ENCODE peak calls at places on chromosomes 1 and 21, in five cellular contexts. U is IMR-90, S is keratinocyte, P is cardiac muscle cell, E is body of pancreas. X is an unnamed sample. For H3K4me1, the result is how much of the 10 kb centered on the place peaks cover.

GRCh38 chr1:32647308-32648134 is 2.8 kb downstream of the ZBTB8OS start:
- DNase-seq in E (no peak), U (no peak), P (no peak), S (no peak), X (no peak)

GRCh38 chr1:53398585-53399365 is 60.4 kb upstream of the DMRTB1 start:
- DNase-seq in S (no peak), P (no peak), U (no peak), E (no peak), X (no peak)

GRCh38 chr1:33005812-33006465 is 30.7 kb downstream of the AK2 start:
- DNase-seq in P (peak), S (no peak), U (no peak), E (peak), X (no peak)

GRCh38 chr1:192973988-192974387 is 85.2 kb downstream of the UCHL5 start:
- DNase-seq in U (no peak), E (no peak), P (no peak), S (no peak), X (no peak)

GRCh38 chr1:95095833-95096217 is 21.3 kb upstream of the TLCD4 start:
- DNase-seq in U (peak), E (no peak), P (no peak), S (no peak), X (no peak)

GRCh38 chr1:239733995-239734394 is 347.6 kb downstream of the CHRM3 start:
- DNase-seq in U (no peak), E (no peak), S (no peak), P (no peak), X (no peak)

GRCh38 chr1:93614550-93615200 is 67.0 kb downstream of the BCAR3 start:
- DNase-seq in S (no peak), P (no peak), E (peak), U (no peak), X (peak)

GRCh38 chr1:156896490-156897033 is 3.0 kb downstream of the PEAR1 start:
- DNase-seq in U (peak), E (no peak), S (peak), P (peak), X (no peak)

GRCh38 chr1:223731076-223731770 is 18.9 kb downstream of the CAPN2 start:
- DNase-seq in S (no peak), E (peak), U (peak), P (peak), X (peak)

GRCh38 chr21:35394634-35395369 is 345.7 kb upstream of the RUNX1 start:
- DNase-seq in S (no peak), U (no peak), P (no peak), E (no peak), X (no peak)

GRCh38 chr21:29177800-29178199 is 47.4 kb downstream of the MAP3K7CL start:
- DNase-seq in E (no peak), P (no peak), U (no peak), S (no peak), X (no peak)

GRCh38 chr1:12185556-12186276 is 18.9 kb downstream of the TNFRSF1B start:
- DNase-seq in U (no peak), E (no peak), P (peak), S (no peak), X (no peak)

GRCh38 chr21:40421121-40421520 is 425.8 kb downstream of the DSCAM start:
- DNase-seq in S (no peak), U (no peak), P (no peak), E (no peak), X (no peak)

GRCh38 chr1:178686407-178686806 is 38.6 kb upstream of the RALGPS2 start:
- DNase-seq in P (no peak), S (no peak), E (no peak), U (no peak), X (no peak)

GRCh38 chr1:88890790-88891317 is 513 bp downstream of the GTF2B start:
- DNase-seq in U (peak), P (peak), E (peak), S (no peak), X (peak)

GRCh38 chr1:6393400-6394187 is at the start of gene ACOT7:
- DNase-seq in U (peak), S (no peak), P (peak), E (peak), X (peak)
- TF ChIP-seq CTCF in U (peak), S (peak), P (peak), E (peak), X (no peak)

GRCh38 chr1:63877021-63877767 is 103.4 kb downstream of the ROR1 start:
- DNase-seq in U (no peak), E (no peak), P (no peak), S (no peak), X (no peak)
- H3K4me1 ChIP-seq in U (under half), E (under half), P (under half), S (under half), X (under half)

GRCh38 chr1:108051625-108052382 is 86.8 kb upstream of the VAV3 start:
- DNase-seq in E (no peak), S (no peak), U (no peak), P (no peak), X (no peak)
- H3K27ac ChIP-seq in E (no peak), S (no peak), U (no peak), P (peak), X (no peak)

DNA sequence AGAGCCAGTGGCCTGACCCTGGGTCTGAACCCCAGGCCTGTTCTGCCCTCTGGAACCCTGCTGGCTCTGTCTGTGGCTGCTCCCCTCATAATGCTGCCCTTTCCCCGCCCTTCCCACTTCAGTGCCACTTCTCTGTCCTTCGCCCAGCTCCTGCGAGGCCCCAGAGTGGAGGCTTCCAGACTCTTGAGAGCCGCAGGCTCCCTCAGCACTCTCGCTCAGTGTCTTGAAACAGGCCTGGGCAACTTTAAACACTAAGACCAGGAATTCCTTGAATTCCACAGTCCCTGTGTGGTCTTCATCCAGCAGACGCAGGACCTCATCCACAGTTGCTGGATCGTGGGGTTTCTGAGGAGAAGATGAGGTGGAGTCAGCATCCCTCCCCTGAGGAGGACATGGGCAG is 3.5 kb downstream of the CRNN start:
- DNase-seq in P (peak), S (no peak), U (peak), E (peak), X (no peak)
- TF ChIP-seq CTCF in P (no peak), S (no peak), U (no peak), E (no peak), X (no peak)

DNA sequence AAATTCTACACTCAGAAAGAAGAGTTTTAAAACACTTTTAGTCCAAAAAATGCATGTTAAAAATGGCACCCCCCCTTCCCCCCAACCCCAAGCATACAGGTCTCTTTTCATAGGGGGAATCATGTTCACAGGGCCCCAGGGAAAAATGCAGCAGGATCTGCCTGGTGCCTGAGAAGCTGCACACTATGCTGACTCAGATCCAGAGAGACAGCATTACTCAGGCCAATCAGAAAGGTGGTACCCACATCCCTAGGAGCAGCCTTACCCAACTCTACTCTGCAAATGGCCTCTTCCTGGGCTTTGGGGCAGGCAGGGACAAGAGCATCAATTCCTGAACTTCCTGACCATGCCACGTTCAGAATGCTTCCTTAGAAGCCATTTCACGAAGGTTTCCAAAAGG is 119.0 kb downstream of the HIVEP3 start:
- DNase-seq in S (no peak), E (no peak), P (peak), U (peak), X (no peak)
- H3K4me1 ChIP-seq in S (under half), E (under half), P (under half), U (under half), X (under half)

GRCh38 chr1:2946999-2947650 is 74.1 kb upstream of the ACTRT2 start:
- DNase-seq in U (no peak), P (no peak), E (no peak), S (no peak), X (no peak)

GRCh38 chr1:2949966-2950925 is 71.0 kb upstream of the ACTRT2 start:
- DNase-seq in S (no peak), P (no peak), U (no peak), E (no peak), X (no peak)

GRCh38 chr1:2948001-2948750 is 73.1 kb upstream of the ACTRT2 start:
- DNase-seq in P (no peak), E (no peak), U (no peak), S (no peak), X (no peak)

GRCh38 chr1:2950926-2951305 is 70.4 kb upstream of the ACTRT2 start:
- DNase-seq in S (no peak), U (no peak), P (no peak), E (no peak), X (no peak)

GRCh38 chr1:2948751-2949680 is 72.3 kb upstream of the ACTRT2 start:
- DNase-seq in E (no peak), U (no peak), S (no peak), P (no peak), X (no peak)
- H3K27ac ChIP-seq in E (no peak), U (no peak), S (no peak), P (no peak), X (no peak)

X was measured in transverse colon.